ENCODE peak calls at places on chromosomes 11 and 22, in eight cellular contexts. B, K, O, T, F, R, D and J are unnamed samples.

GRCh38 chr11:2422461-2423156 is 21.7 kb downstream of the TRPM5 start:
- DNase-seq in T (no peak), B (no peak), K (no peak), F (no peak), R (no peak), D (no peak), O (no peak), J (no peak)

GRCh38 chr11:123206671-123207421 is 11.8 kb upstream of the CLMP start:
- DNase-seq in F (no peak), B (no peak), D (no peak), T (no peak), R (peak; percentile 52), O (no peak), K (no peak), J (no peak)

GRCh38 chr11:100889758-100890157 is 202.7 kb downstream of the ARHGAP42 start:
- DNase-seq in R (no peak), D (no peak), B (no peak), K (no peak), O (no peak), F (no peak), T (no peak), J (no peak)

GRCh38 chr11:111539426-111540113 is 950 bp upstream of the LAYN start:
- DNase-seq in O (no peak), R (no peak), B (no peak), T (no peak), F (no peak), K (no peak), D (no peak), J (no peak)

GRCh38 chr11:45178890-45179663 is 32.6 kb downstream of the PRDM11 start:
- DNase-seq in O (no peak), R (peak; percentile 59), F (no peak), B (no peak), T (peak; percentile 52), K (no peak), D (no peak), J (no peak)

GRCh38 chr11:1153951-1154487 is 3.7 kb upstream of the MUC5AC start:
- DNase-seq in K (peak; percentile 36), T (peak; percentile 97), D (no peak), F (peak; percentile 89), B (peak; percentile 72), R (peak; percentile 93), O (peak; percentile 96), J (peak; percentile 3)

GRCh38 chr22:19823638-19824196 is 31.0 kb downstream of the GNB1L start:
- DNase-seq in K (no peak), O (no peak), B (no peak), T (no peak), D (peak; percentile 62), R (no peak), F (no peak), J (no peak)

GRCh38 chr11:560305-561147 is at the start of the genes LMNTD2 and RASSF7:
- DNase-seq in F (peak; percentile 89), R (peak; percentile 87), B (peak; percentile 91), T (peak; percentile 73), K (peak; percentile 88), O (no peak), D (peak; percentile 90), J (peak; percentile 96)

GRCh38 chr22:29882716-29883044 is 294 bp upstream of the MTMR3 start:
- DNase-seq in D (no peak), O (no peak), B (no peak), K (no peak), F (no peak), T (no peak), R (no peak), J (no peak)

GRCh38 chr22:21443057-21443734 is 24.0 kb upstream of the TMEM191C start:
- DNase-seq in F (no peak), D (peak; percentile 8), B (peak; percentile 7), R (no peak), K (no peak), T (no peak), O (no peak), J (peak; percentile 1)

DNA sequence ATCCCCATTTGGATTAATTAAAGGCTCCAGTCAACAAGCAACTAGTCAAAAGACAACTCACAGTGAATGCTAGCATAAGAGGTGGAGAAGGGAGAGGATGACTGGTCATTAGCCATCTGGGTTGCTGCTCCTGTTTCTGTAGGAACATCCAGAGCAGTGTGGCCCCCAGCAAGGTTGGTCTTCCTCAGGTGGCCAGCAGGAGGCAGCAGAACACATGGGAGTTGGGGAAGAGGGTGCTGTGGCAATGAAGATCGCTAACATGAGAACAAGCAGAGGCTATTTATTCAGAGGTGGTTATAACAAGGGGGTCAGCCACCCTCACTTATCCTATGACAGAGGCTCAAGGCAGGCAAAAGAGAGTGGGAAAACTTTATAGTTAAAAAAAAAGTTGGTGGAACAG is 21.3 kb downstream of the IZUMO1R start:
- DNase-seq in D (peak; percentile 55), O (peak; percentile 28), B (no peak), R (peak; percentile 38), T (peak; percentile 59), K (no peak), F (peak; percentile 75), J (peak; percentile 76)
- TF ChIP-seq CTCF in D (peak; percentile 75), O (peak; percentile 67), B (no peak), R (peak; percentile 48), T (peak; percentile 64), K (no peak), F (peak; percentile 78), J (peak; percentile 56)

GRCh38 chr11:16252373-16252772 is 104.0 kb downstream of the SOX6 start:
- DNase-seq in D (no peak), B (no peak), T (peak; percentile 2), R (peak; percentile 6), O (no peak), K (no peak), F (peak; percentile 16), J (no peak)
- TF ChIP-seq CTCF in D (peak; percentile 14), B (no peak), T (peak; percentile 9), R (peak; percentile 21), O (peak; percentile 27), K (no peak), F (no peak), J (peak; percentile 65)

DNA sequence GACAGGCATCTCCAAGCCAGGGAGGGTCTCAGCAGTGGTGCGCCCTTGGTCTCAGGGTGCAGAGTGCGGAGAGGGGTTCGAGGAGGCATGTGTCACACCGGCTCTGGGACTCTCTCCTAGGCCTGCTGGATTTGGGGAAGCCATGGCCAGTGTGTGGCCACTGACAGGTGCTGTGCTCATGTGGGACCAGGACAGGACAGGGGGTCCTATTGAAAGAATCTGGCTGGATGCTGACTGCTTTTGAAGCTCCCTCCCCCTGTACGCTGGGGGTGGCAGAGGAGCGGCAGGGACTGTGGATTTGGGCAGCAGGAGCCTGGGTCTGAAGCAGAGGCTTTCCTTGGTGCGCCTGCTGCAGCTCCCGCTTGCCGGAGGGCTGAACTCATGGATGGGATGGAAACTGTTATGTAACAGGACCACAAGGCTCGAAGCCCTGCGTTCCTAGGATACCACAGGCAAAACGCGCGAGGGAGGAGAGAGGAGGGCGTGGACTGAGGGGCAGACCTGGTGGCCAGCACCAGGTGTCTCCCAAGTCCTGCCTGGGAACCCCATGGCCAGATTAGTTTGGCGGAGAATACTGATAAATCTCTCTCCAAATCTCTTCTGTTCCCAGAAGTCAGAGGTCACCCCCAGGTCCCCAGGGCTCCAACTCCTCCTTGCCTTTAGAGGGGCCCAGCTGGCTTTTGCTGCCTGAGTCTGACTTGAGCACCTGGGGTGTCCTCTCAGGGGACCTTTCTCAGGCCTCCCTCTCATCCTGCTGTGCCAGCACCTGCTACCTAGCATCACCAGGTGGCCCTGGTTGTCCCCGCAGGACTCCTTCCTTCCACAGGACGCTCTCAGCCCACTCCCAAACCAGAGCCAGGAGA is 13.8 kb upstream of the TEF start:
- DNase-seq in O (no peak), K (no peak), F (no peak), R (peak; percentile 62), T (peak; percentile 40), B (no peak), D (peak; percentile 49), J (no peak)
- TF ChIP-seq CTCF in O (no peak), K (no peak), F (no peak), R (no peak), T (no peak), B (no peak), D (peak; percentile 1), J (no peak)

DNA sequence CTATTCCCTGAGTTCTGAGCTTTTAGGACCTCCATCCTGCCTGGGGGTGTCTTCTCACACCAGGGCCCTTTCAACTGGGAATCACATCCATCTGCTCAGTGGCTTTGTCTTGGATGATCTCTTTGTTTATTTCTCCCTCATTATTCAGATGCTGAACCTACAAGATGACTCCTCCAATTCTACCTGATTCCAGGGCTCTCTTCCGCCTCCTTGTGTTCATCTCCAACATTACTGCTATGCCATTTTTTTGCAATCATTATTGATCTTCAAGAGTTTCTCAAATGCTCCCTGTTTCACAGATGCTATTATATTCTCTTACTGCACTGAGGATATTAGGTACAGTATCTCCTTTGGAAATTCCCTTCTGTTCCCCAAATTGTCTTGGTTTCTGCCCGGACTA is 307.7 kb downstream of the SHANK2 start:
- DNase-seq in R (no peak), F (no peak), K (no peak), B (no peak), O (no peak), T (no peak), D (no peak), J (no peak)
- TF ChIP-seq CTCF in R (no peak), F (peak; percentile 49), K (no peak), B (no peak), O (no peak), T (no peak), D (peak; percentile 44), J (peak; percentile 53)

DNA sequence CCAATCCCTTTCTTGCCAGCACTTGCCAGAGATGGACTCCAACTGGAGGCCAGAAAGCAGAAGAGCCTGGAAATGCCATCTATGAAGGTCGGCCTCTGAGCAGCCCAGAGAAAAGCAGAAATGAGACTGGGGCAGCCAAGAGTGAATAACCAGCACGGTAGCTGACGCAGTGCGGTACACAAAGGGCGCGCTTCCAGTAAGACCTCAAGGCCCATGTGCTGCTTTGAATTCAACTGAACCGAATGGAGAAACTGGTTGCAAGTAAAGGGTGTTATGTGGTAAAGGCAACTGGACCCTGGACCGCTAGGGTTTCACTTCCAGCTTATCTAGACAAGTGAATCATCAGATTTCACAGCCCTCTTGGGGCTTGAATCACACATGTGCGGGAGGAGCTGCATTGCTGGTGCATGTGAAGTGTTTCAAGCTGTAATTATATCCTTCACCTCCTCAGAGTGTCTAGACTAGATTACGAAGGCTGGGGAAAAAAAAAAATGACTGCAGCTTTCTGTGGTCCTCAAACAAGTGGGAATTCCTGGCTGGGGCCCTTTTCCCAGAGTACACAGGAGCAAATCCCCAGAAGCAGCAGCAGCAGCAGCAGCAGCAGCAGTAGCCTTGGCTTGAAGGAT is 128.9 kb downstream of the CCDC34 start:
- DNase-seq in B (peak; percentile 52), D (no peak), K (no peak), O (no peak), F (peak; percentile 56), R (peak; percentile 97), T (peak; percentile 91), J (no peak)
- TF ChIP-seq CTCF in B (peak; percentile 13), D (no peak), K (no peak), O (no peak), F (no peak), R (peak; percentile 5), T (no peak), J (no peak)

GRCh38 chr11:76337918-76338317 is 43.0 kb downstream of the THAP12 start:
- DNase-seq in D (no peak), K (no peak), O (no peak), F (no peak), B (no peak), T (no peak), R (no peak), J (no peak)
- TF ChIP-seq CTCF in D (no peak), K (no peak), O (no peak), F (no peak), B (no peak), T (no peak), R (no peak), J (no peak)

GRCh38 chr22:18156878-18157713 is 7.1 kb downstream of the USP18 start:
- DNase-seq in T (peak; percentile 99), B (peak; percentile 82), D (peak; percentile 75), K (peak; percentile 46), R (peak; percentile 86), O (no peak), F (peak; percentile 86), J (peak; percentile 90)
- TF ChIP-seq CTCF in T (peak; percentile 88), B (peak; percentile 53), D (peak; percentile 81), K (no peak), R (peak; percentile 93), O (peak; percentile 86), F (peak; percentile 86), J (peak; percentile 40)